ENCODE peak calls at places on chromosomes 1 and 21, in ten cellular contexts. M is H54; W is cardiac fibroblast; K is cardiac muscle cell; F is LoVo; T is T-cell; Y is posterior cingulate gyrus; Z is RCC 7860; J is activated CD8-positive, alpha-beta memory T cell treated with anti-CD3 and anti-CD28 coated beads, Interleukin-2, amount 50 U/mL, for 48 hours; L is activated CD4-positive, CD25-positive, alpha-beta regulatory T cell treated with anti-CD3 and anti-CD28 coated beads, Interleukin-2, amount 50 U/mL, for 72 hours. Q is an unnamed sample.

GRCh38 chr21:22201669-22202068 is 1203.5 kb downstream of the NCAM2 start:
- DNase-seq in T (no peak), L (no peak), K (no peak), F (no peak), M (no peak), W (no peak), J (no peak), Z (no peak), Y (no peak), Q (no peak)

GRCh38 chr1:244964112-244964971 is 100.0 kb upstream of the HNRNPU start:
- DNase-seq in F (peak), K (peak), T (no peak), W (peak), Z (peak), Y (no peak), J (no peak), M (peak), L (no peak), Q (no peak)

GRCh38 chr1:37726746-37727145 is 34.4 kb downstream of the CDCA8 start:
- DNase-seq in K (no peak), F (no peak), Y (no peak), L (no peak), Z (no peak), J (no peak), M (no peak), W (no peak), T (no peak), Q (no peak)

GRCh38 chr1:104125226-104125625 is 375.5 kb downstream of the AMY1C start:
- DNase-seq in Y (no peak), T (no peak), Z (no peak), J (no peak), L (no peak), K (no peak), F (no peak), M (peak), W (no peak), Q (no peak)

GRCh38 chr1:117735045-117735992 is 129.5 kb downstream of the TENT5C start:
- DNase-seq in J (no peak), L (no peak), Z (peak), Y (no peak), M (peak), F (peak), K (peak), W (peak), T (no peak), Q (no peak)

GRCh38 chr1:174413632-174414031 is 34.1 kb upstream of the GPR52 start:
- DNase-seq in F (no peak), W (peak), K (peak), T (no peak), J (no peak), L (no peak), Z (no peak), Y (no peak), M (no peak), Q (no peak)

GRCh38 chr1:68904472-68904871 is 407.6 kb upstream of the DEPDC1 start:
- DNase-seq in J (no peak), M (no peak), L (no peak), W (peak), Y (no peak), F (no peak), T (no peak), Z (peak), K (peak), Q (no peak)

GRCh38 chr1:205504311-205505075 is at the start of gene CDK18:
- DNase-seq in M (peak), Z (peak), K (peak), L (peak), T (peak), J (peak), Y (peak), W (peak), F (peak), Q (no peak)

GRCh38 chr1:26538480-26539412 is 9.2 kb downstream of the RPS6KA1 start:
- DNase-seq in W (peak), L (peak), Y (no peak), K (peak), Z (peak), T (no peak), J (peak), M (peak), F (no peak), Q (no peak)

GRCh38 chr1:9653783-9654517 is 2.4 kb downstream of the PIK3CD start:
- DNase-seq in L (peak), J (peak), Y (no peak), M (no peak), T (no peak), W (no peak), K (no peak), F (no peak), Z (no peak), Q (no peak)

GRCh38 chr1:159577446-159577845 is 10.2 kb upstream of the APCS start:
- DNase-seq in K (no peak), L (no peak), Z (no peak), W (no peak), Y (no peak), F (no peak), T (no peak), M (no peak), J (no peak), Q (no peak)

GRCh38 chr1:59779949-59780348 is 34.8 kb upstream of the HOOK1 start:
- DNase-seq in J (no peak), W (no peak), K (no peak), M (no peak), L (no peak), Z (no peak), F (no peak), Y (no peak), T (no peak), Q (no peak)

GRCh38 chr1:35223109-35223630 is 30.2 kb upstream of the SFPQ start:
- DNase-seq in J (no peak), L (no peak), W (no peak), Y (no peak), M (no peak), K (peak), T (no peak), Z (no peak), F (no peak), Q (no peak)

GRCh38 chr1:116340506-116341240 is 32.4 kb upstream of the ATP1A1 start:
- DNase-seq in M (no peak), Z (no peak), T (no peak), J (no peak), Y (no peak), K (no peak), L (no peak), F (no peak), W (no peak), Q (no peak)

GRCh38 chr21:38505654-38506523 is 7.6 kb upstream of the ERG start:
- DNase-seq in W (peak), T (no peak), K (peak), F (peak), J (no peak), Y (no peak), L (no peak), M (peak), Z (peak), Q (peak)

GRCh38 chr1:62687421-62687902 is 724 bp downstream of the DOCK7 start:
- DNase-seq in L (no peak), T (peak), Z (no peak), W (peak), J (peak), M (no peak), F (peak), K (peak), Y (no peak), Q (no peak)

GRCh38 chr1:59455206-59455605 is 158.3 kb downstream of the FGGY start:
- DNase-seq in L (no peak), K (peak), Y (no peak), Z (peak), J (no peak), M (no peak), W (peak), T (no peak), F (no peak), Q (no peak)